ENCODE peak calls at places on chromosome 22, in seven cellular contexts. S is neural progenitor cell, K is tibial artery, Z is astrocyte of the cerebellum, G is dorsolateral prefrontal cortex, B is left ventricle myocardium inferior, O is heart left ventricle. M is an unnamed sample.

GRCh38 chr22:32830473-32830872 is 29.0 kb downstream of the TIMP3 start:
- DNase-seq in B (peak), K (peak), O (peak), Z (no peak), G (no peak), S (peak), M (peak)

GRCh38 chr22:34072585-34072984 is 152.3 kb upstream of the LARGE1 start:
- DNase-seq in O (no peak), S (no peak), G (no peak), K (no peak), Z (no peak), B (no peak), M (no peak)

GRCh38 chr22:47301820-47302475 is 539.5 kb downstream of the TBC1D22A start:
- DNase-seq in K (no peak), G (no peak), Z (no peak), B (no peak), S (no peak), O (no peak), M (no peak)

GRCh38 chr22:49570032-49570848 is 257.4 kb downstream of the BRD1 start:
- DNase-seq in O (peak), G (no peak), B (no peak), K (peak), Z (no peak), S (no peak), M (no peak)

GRCh38 chr22:46673205-46673604 is 53.0 kb downstream of the GRAMD4 start:
- DNase-seq in S (no peak), B (no peak), Z (no peak), O (no peak), G (no peak), K (no peak), M (no peak)

GRCh38 chr22:46042786-46043185 is 65.8 kb upstream of the WNT7B start:
- DNase-seq in Z (no peak), S (no peak), K (peak), B (peak), O (no peak), G (no peak), M (no peak)

GRCh38 chr22:27537481-27537891 is 264.1 kb downstream of the MN1 start:
- DNase-seq in O (peak), B (peak), Z (no peak), S (no peak), K (no peak), G (no peak), M (no peak)

GRCh38 chr22:40676644-40677043 is 2.6 kb upstream of the MCHR1 start:
- DNase-seq in S (no peak), Z (no peak), O (no peak), B (no peak), G (no peak), K (no peak), M (no peak)

GRCh38 chr22:36252754-36253522 is at the start of gene APOL1:
- DNase-seq in G (no peak), Z (no peak), K (no peak), S (no peak), B (peak), O (no peak), M (no peak)

GRCh38 chr22:25930083-25930482 is 188.1 kb downstream of the MYO18B start:
- DNase-seq in G (no peak), B (no peak), Z (no peak), O (no peak), K (no peak), S (no peak), M (no peak)

GRCh38 chr22:45318168-45318557 is 8.4 kb downstream of the FAM118A start:
- DNase-seq in Z (peak), G (peak), O (peak), K (peak), S (peak), B (peak), M (peak)

GRCh38 chr22:34010259-34010658 is 90.0 kb upstream of the LARGE1 start:
- DNase-seq in G (no peak), B (no peak), O (no peak), K (no peak), Z (no peak), S (no peak), M (no peak)

GRCh38 chr22:36762687-36763260 is 13.1 kb downstream of the IFT27 start:
- DNase-seq in K (peak), Z (no peak), B (peak), G (no peak), S (no peak), O (peak), M (no peak)

GRCh38 chr22:32804036-32804435 is 2.5 kb downstream of the TIMP3 start:
- DNase-seq in K (peak), Z (no peak), S (no peak), B (no peak), O (no peak), G (no peak), M (no peak)

GRCh38 chr22:45612451-45612901 is 59.2 kb upstream of the ATXN10 start:
- DNase-seq in B (peak), O (no peak), S (no peak), K (peak), Z (peak), G (no peak), M (no peak)

GRCh38 chr22:19174106-19175025 is 4.2 kb downstream of the SLC25A1 start:
- DNase-seq in S (peak), B (no peak), K (peak), G (no peak), Z (peak), O (no peak), M (no peak)

GRCh38 chr22:45972091-45972867 is 4.7 kb downstream of the WNT7B start:
- DNase-seq in Z (no peak), B (no peak), S (peak), K (no peak), G (no peak), O (no peak), M (no peak)

GRCh38 chr22:46577361-46578249 is 40.2 kb upstream of the CELSR1 start:
- DNase-seq in G (no peak), B (peak), K (peak), O (peak), S (peak), Z (no peak), M (no peak)

GRCh38 chr22:45429424-45429823 is 15.9 kb downstream of the RIBC2 start:
- DNase-seq in S (no peak), Z (no peak), O (no peak), G (no peak), B (no peak), K (peak), M (no peak)

GRCh38 chr22:36936362-36937116 is 23.1 kb downstream of the CSF2RB start:
- DNase-seq in G (no peak), Z (no peak), O (no peak), B (no peak), S (no peak), K (no peak), M (no peak)

GRCh38 chr22:49391436-49391835 is 436.2 kb downstream of the BRD1 start:
- DNase-seq in S (no peak), B (no peak), G (no peak), Z (no peak), K (no peak), O (no peak), M (no peak)

GRCh38 chr22:20542736-20543135 is 35.3 kb downstream of the MED15 start:
- DNase-seq in O (no peak), S (no peak), Z (no peak), G (no peak), K (no peak), B (no peak), M (no peak)

GRCh38 chr22:20017622-20017958 is 967 bp upstream of the ARVCF start:
- DNase-seq in S (no peak), G (no peak), B (no peak), O (peak), Z (no peak), K (no peak), M (no peak)

GRCh38 chr22:32487021-32487420 is 12.4 kb downstream of the FBXO7 start:
- DNase-seq in K (no peak), G (no peak), Z (no peak), B (no peak), O (no peak), S (no peak), M (no peak)

GRCh38 chr22:38097557-38098409 is 12.7 kb downstream of the BAIAP2L2 start:
- DNase-seq in O (no peak), K (no peak), G (no peak), S (peak), Z (no peak), B (no peak), M (peak)

GRCh38 chr22:46202897-46203589 is 47.0 kb downstream of the CDPF1 start:
- DNase-seq in K (no peak), O (no peak), B (no peak), Z (no peak), G (no peak), S (no peak), M (no peak)

GRCh38 chr22:26990503-26991189 is 333.3 kb downstream of the MIAT start:
- DNase-seq in B (no peak), G (no peak), K (no peak), Z (no peak), O (no peak), S (no peak), M (no peak)

GRCh38 chr22:27624705-27625104 is 176.9 kb downstream of the MN1 start:
- DNase-seq in K (no peak), O (no peak), G (no peak), B (no peak), Z (no peak), S (no peak), M (no peak)

GRCh38 chr22:45402466-45402865 is 10.9 kb downstream of the SMC1B start:
- DNase-seq in O (no peak), G (no peak), S (no peak), B (no peak), K (no peak), Z (no peak), M (no peak)

GRCh38 chr22:46545041-46545796 is 7.8 kb upstream of the CELSR1 start:
- DNase-seq in O (no peak), B (no peak), K (no peak), S (no peak), G (no peak), Z (no peak), M (no peak)

GRCh38 chr22:41987276-41987675 is 11.3 kb upstream of the WBP2NL start:
- DNase-seq in G (no peak), S (no peak), O (no peak), B (no peak), Z (no peak), K (peak), M (no peak)

GRCh38 chr22:38177926-38178604 is 3.6 kb downstream of the PLA2G6 start:
- DNase-seq in O (no peak), B (peak), Z (no peak), K (peak), S (peak), G (no peak), M (no peak)

GRCh38 chr22:48739348-48740085 is 1088.2 kb downstream of the BRD1 start:
- DNase-seq in O (peak), G (no peak), B (no peak), Z (no peak), S (no peak), K (peak), M (no peak)

GRCh38 chr22:38696606-38697005 is 4.1 kb downstream of the JOSD1 start:
- DNase-seq in K (no peak), B (no peak), S (no peak), Z (peak), G (no peak), O (no peak), M (no peak)

GRCh38 chr22:45484742-45485141 is 17.9 kb upstream of the FBLN1 start:
- DNase-seq in S (no peak), G (no peak), O (no peak), B (no peak), Z (no peak), K (no peak), M (no peak)

GRCh38 chr22:17772249-17772962 is 1.9 kb downstream of the BID start:
- DNase-seq in Z (no peak), G (no peak), S (no peak), O (peak), K (no peak), B (no peak), M (no peak)

GRCh38 chr22:22593964-22594656 is 35.0 kb upstream of the PRAME start:
- DNase-seq in B (no peak), O (peak), S (peak), G (no peak), K (no peak), Z (peak), M (peak)
- TF ChIP-seq CTCF in B (peak), O (peak), S (peak), G (peak), K (peak), Z (peak), M (peak)

GRCh38 chr22:29328055-29328454 is 12.6 kb upstream of the RASL10A start:
- DNase-seq in S (no peak), B (no peak), G (no peak), O (no peak), Z (no peak), K (no peak), M (no peak)
- TF ChIP-seq CTCF in S (no peak), B (no peak), G (no peak), O (no peak), Z (no peak), K (no peak), M (peak)

GRCh38 chr22:24402460-24403192 is 24.8 kb upstream of the ADORA2A start:
- DNase-seq in Z (peak), B (peak), K (peak), S (no peak), G (no peak), O (peak), M (no peak)
- TF ChIP-seq CTCF in Z (no peak), B (no peak), K (no peak), S (no peak), G (no peak), O (no peak), M (no peak)

GRCh38 chr22:30435674-30436126 is 10.1 kb downstream of the MTFP1 start:
- DNase-seq in S (no peak), O (peak), B (no peak), G (no peak), K (no peak), Z (no peak), M (peak)
- TF ChIP-seq CTCF in S (no peak), O (no peak), B (no peak), G (no peak), K (no peak), Z (no peak), M (peak)

DNA sequence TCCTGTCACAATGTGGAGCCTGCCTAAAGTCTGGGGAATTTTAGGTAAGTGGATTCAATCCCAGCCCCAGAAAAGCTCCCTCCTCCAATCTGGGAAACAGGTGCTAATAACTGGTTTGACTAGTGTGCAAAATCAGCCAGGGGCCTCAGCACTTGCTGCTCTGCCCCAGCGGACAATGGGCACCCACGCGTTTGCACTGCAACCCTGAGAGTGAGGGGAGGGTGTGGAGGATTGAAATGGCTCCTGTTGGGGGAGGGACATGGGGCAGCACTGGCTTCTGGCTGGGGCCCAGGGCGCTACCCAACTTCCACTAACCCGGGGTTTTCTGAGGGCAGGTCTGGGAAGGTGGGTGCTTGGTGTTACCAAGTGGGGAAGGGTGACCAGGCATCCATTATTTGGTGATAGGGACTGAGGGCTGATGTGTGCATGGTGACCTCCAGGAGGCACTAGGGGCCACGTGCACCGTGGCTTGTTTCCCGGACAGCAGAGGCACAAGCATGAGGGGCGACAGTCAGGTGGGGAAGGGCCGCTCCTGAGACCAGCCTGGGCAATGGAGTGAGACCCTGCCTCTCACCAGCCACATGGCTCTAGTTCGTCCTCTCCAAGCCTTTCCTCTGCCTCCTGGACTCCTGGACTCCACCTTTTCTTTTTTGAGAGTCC is 4.3 kb upstream of the PNPLA5 start:
- DNase-seq in G (no peak), S (peak), O (no peak), Z (no peak), K (no peak), B (no peak), M (no peak)
- TF ChIP-seq CTCF in G (no peak), S (peak), O (no peak), Z (no peak), K (no peak), B (no peak), M (no peak)